ENCODE peak calls at places on chromosomes 11 and 22, in ten cellular contexts. One of them, this sample, is unnamed.

GRCh38 chr22:39012525-39013516 is 1.2 kb upstream of the APOBEC3C start:
- DNase-seq in cardiac muscle cell: peak
- DNase-seq in CD8-positive, alpha-beta T cell: no peak
- DNase-seq in kidney: no peak
- DNase-seq in fibroblast of the aortic adventitia: no peak
- DNase-seq in GM23338: no peak
- DNase-seq in NB4: no peak
- DNase-seq in A549: no peak
- DNase-seq in fibroblast of lung: no peak
- DNase-seq in BE2C: no peak
- DNase-seq in this sample: peak

GRCh38 chr11:45021692-45022130 is 71.0 kb upstream of the TP53I11 start:
- DNase-seq in fibroblast of the aortic adventitia: peak
- DNase-seq in kidney: peak
- DNase-seq in NB4: peak
- DNase-seq in A549: no peak
- DNase-seq in cardiac muscle cell: peak
- DNase-seq in GM23338: peak
- DNase-seq in fibroblast of lung: peak
- DNase-seq in CD8-positive, alpha-beta T cell: no peak
- DNase-seq in BE2C: peak
- DNase-seq in this sample: peak

GRCh38 chr22:43110927-43111623 is 525 bp downstream of the BIK start:
- DNase-seq in CD8-positive, alpha-beta T cell: peak
- DNase-seq in fibroblast of the aortic adventitia: no peak
- DNase-seq in BE2C: no peak
- DNase-seq in kidney: no peak
- DNase-seq in cardiac muscle cell: no peak
- DNase-seq in A549: no peak
- DNase-seq in fibroblast of lung: no peak
- DNase-seq in GM23338: peak
- DNase-seq in NB4: peak
- DNase-seq in this sample: no peak

GRCh38 chr22:35205956-35206355 is 51.3 kb upstream of the HMGXB4 start:
- DNase-seq in A549: no peak
- DNase-seq in GM23338: no peak
- DNase-seq in fibroblast of lung: peak
- DNase-seq in NB4: no peak
- DNase-seq in BE2C: no peak
- DNase-seq in fibroblast of the aortic adventitia: peak
- DNase-seq in CD8-positive, alpha-beta T cell: no peak
- DNase-seq in cardiac muscle cell: peak
- DNase-seq in kidney: no peak
- DNase-seq in this sample: peak

GRCh38 chr11:112751312-112751711 is 209.9 kb upstream of the NCAM1 start:
- DNase-seq in GM23338: no peak
- DNase-seq in fibroblast of lung: no peak
- DNase-seq in A549: no peak
- DNase-seq in cardiac muscle cell: no peak
- DNase-seq in kidney: no peak
- DNase-seq in BE2C: peak
- DNase-seq in fibroblast of the aortic adventitia: no peak
- DNase-seq in CD8-positive, alpha-beta T cell: no peak
- DNase-seq in NB4: no peak
- DNase-seq in this sample: no peak

GRCh38 chr22:43945632-43946390 is 9.4 kb upstream of the SAMM50 start:
- DNase-seq in GM23338: peak
- DNase-seq in cardiac muscle cell: peak
- DNase-seq in fibroblast of lung: peak
- DNase-seq in CD8-positive, alpha-beta T cell: peak
- DNase-seq in NB4: peak
- DNase-seq in A549: peak
- DNase-seq in BE2C: peak
- DNase-seq in fibroblast of the aortic adventitia: peak
- DNase-seq in kidney: no peak
- DNase-seq in this sample: peak

GRCh38 chr11:12529041-12529440 is 145.2 kb upstream of the TEAD1 start:
- DNase-seq in NB4: no peak
- DNase-seq in cardiac muscle cell: peak
- DNase-seq in kidney: no peak
- DNase-seq in CD8-positive, alpha-beta T cell: no peak
- DNase-seq in GM23338: no peak
- DNase-seq in fibroblast of the aortic adventitia: no peak
- DNase-seq in BE2C: no peak
- DNase-seq in fibroblast of lung: peak
- DNase-seq in A549: no peak
- DNase-seq in this sample: no peak

GRCh38 chr11:95913830-95914229 is 10.1 kb downstream of the MTMR2 start:
- DNase-seq in NB4: no peak
- DNase-seq in CD8-positive, alpha-beta T cell: no peak
- DNase-seq in cardiac muscle cell: no peak
- DNase-seq in BE2C: no peak
- DNase-seq in kidney: no peak
- DNase-seq in fibroblast of the aortic adventitia: no peak
- DNase-seq in A549: no peak
- DNase-seq in GM23338: no peak
- DNase-seq in fibroblast of lung: no peak
- DNase-seq in this sample: no peak

GRCh38 chr22:23225724-23226496 is 45.6 kb downstream of the BCR start:
- DNase-seq in kidney: peak
- DNase-seq in CD8-positive, alpha-beta T cell: peak
- DNase-seq in A549: peak
- DNase-seq in fibroblast of the aortic adventitia: peak
- DNase-seq in fibroblast of lung: peak
- DNase-seq in GM23338: no peak
- DNase-seq in cardiac muscle cell: peak
- DNase-seq in NB4: no peak
- DNase-seq in BE2C: no peak
- DNase-seq in this sample: peak

GRCh38 chr11:63939351-63939920 is 634 bp downstream of the NAA40 start:
- DNase-seq in CD8-positive, alpha-beta T cell: no peak
- DNase-seq in kidney: no peak
- DNase-seq in cardiac muscle cell: peak
- DNase-seq in fibroblast of the aortic adventitia: peak
- DNase-seq in A549: no peak
- DNase-seq in GM23338: peak
- DNase-seq in BE2C: no peak
- DNase-seq in NB4: no peak
- DNase-seq in fibroblast of lung: no peak
- DNase-seq in this sample: peak

GRCh38 chr22:30047364-30047738 is 32.9 kb upstream of the HORMAD2 start:
- DNase-seq in BE2C: no peak
- DNase-seq in CD8-positive, alpha-beta T cell: no peak
- DNase-seq in kidney: no peak
- DNase-seq in GM23338: peak
- DNase-seq in cardiac muscle cell: peak
- DNase-seq in fibroblast of the aortic adventitia: peak
- DNase-seq in A549: no peak
- DNase-seq in NB4: peak
- DNase-seq in fibroblast of lung: no peak
- DNase-seq in this sample: peak

GRCh38 chr11:122692444-122692843 is 36.9 kb downstream of the UBASH3B start:
- DNase-seq in fibroblast of the aortic adventitia: no peak
- DNase-seq in NB4: no peak
- DNase-seq in A549: no peak
- DNase-seq in GM23338: peak
- DNase-seq in CD8-positive, alpha-beta T cell: no peak
- DNase-seq in kidney: no peak
- DNase-seq in BE2C: no peak
- DNase-seq in fibroblast of lung: no peak
- DNase-seq in cardiac muscle cell: no peak
- DNase-seq in this sample: no peak

GRCh38 chr22:46159212-46159611 is 8.9 kb downstream of the PPARA start:
- DNase-seq in fibroblast of lung: no peak
- DNase-seq in BE2C: no peak
- DNase-seq in kidney: no peak
- DNase-seq in A549: no peak
- DNase-seq in fibroblast of the aortic adventitia: no peak
- DNase-seq in GM23338: no peak
- DNase-seq in cardiac muscle cell: no peak
- DNase-seq in NB4: no peak
- DNase-seq in CD8-positive, alpha-beta T cell: no peak
- DNase-seq in this sample: no peak

GRCh38 chr22:45262931-45263789 is 21.6 kb upstream of the UPK3A start:
- DNase-seq in fibroblast of lung: no peak
- DNase-seq in CD8-positive, alpha-beta T cell: no peak
- DNase-seq in cardiac muscle cell: no peak
- DNase-seq in kidney: peak
- DNase-seq in BE2C: peak
- DNase-seq in GM23338: no peak
- DNase-seq in fibroblast of the aortic adventitia: peak
- DNase-seq in A549: no peak
- DNase-seq in NB4: peak
- DNase-seq in this sample: no peak

DNA sequence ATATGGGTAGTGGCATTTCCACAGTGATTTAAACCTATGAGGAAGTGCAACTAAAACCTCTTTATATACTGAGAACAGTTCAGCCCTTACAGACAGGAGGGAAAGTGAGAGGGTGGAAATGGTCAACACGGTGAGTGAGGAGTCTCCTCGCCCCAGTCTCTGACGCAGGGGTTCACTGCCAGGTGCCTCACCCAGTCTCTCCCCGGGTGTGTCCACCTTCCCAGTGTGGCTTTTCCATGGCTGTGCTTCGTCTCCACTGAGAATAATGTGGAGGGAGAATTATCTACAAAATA is 116.6 kb upstream of the TOP3B start:
- DNase-seq in GM23338: no peak
- DNase-seq in cardiac muscle cell: no peak
- DNase-seq in fibroblast of the aortic adventitia: no peak
- DNase-seq in CD8-positive, alpha-beta T cell: no peak
- DNase-seq in NB4: no peak
- DNase-seq in BE2C: no peak
- DNase-seq in kidney: no peak
- DNase-seq in A549: no peak
- DNase-seq in fibroblast of lung: no peak
- DNase-seq in this sample: no peak
- H3K4me3 ChIP-seq in GM23338: no peak
- H3K4me3 ChIP-seq in cardiac muscle cell: no peak
- H3K4me3 ChIP-seq in fibroblast of the aortic adventitia: no peak
- H3K4me3 ChIP-seq in CD8-positive, alpha-beta T cell: no peak
- H3K4me3 ChIP-seq in NB4: no peak
- H3K4me3 ChIP-seq in BE2C: no peak
- H3K4me3 ChIP-seq in kidney: no peak
- H3K4me3 ChIP-seq in A549: no peak
- H3K4me3 ChIP-seq in fibroblast of lung: no peak
- H3K4me3 ChIP-seq in this sample: no peak

GRCh38 chr11:126115820-126116319 is 53.2 kb upstream of the CDON start:
- DNase-seq in CD8-positive, alpha-beta T cell: no peak
- DNase-seq in GM23338: peak
- DNase-seq in kidney: peak
- DNase-seq in NB4: no peak
- DNase-seq in cardiac muscle cell: peak
- DNase-seq in fibroblast of lung: peak
- DNase-seq in fibroblast of the aortic adventitia: peak
- DNase-seq in A549: peak
- DNase-seq in BE2C: peak
- DNase-seq in this sample: peak
- TF ChIP-seq CTCF in CD8-positive, alpha-beta T cell: no peak
- TF ChIP-seq CTCF in GM23338: peak
- TF ChIP-seq CTCF in kidney: peak
- TF ChIP-seq CTCF in NB4: no peak
- TF ChIP-seq CTCF in cardiac muscle cell: peak
- TF ChIP-seq CTCF in fibroblast of lung: no peak
- TF ChIP-seq CTCF in fibroblast of the aortic adventitia: peak
- TF ChIP-seq CTCF in A549: no peak
- TF ChIP-seq CTCF in BE2C: peak
- TF ChIP-seq CTCF in this sample: peak

DNA sequence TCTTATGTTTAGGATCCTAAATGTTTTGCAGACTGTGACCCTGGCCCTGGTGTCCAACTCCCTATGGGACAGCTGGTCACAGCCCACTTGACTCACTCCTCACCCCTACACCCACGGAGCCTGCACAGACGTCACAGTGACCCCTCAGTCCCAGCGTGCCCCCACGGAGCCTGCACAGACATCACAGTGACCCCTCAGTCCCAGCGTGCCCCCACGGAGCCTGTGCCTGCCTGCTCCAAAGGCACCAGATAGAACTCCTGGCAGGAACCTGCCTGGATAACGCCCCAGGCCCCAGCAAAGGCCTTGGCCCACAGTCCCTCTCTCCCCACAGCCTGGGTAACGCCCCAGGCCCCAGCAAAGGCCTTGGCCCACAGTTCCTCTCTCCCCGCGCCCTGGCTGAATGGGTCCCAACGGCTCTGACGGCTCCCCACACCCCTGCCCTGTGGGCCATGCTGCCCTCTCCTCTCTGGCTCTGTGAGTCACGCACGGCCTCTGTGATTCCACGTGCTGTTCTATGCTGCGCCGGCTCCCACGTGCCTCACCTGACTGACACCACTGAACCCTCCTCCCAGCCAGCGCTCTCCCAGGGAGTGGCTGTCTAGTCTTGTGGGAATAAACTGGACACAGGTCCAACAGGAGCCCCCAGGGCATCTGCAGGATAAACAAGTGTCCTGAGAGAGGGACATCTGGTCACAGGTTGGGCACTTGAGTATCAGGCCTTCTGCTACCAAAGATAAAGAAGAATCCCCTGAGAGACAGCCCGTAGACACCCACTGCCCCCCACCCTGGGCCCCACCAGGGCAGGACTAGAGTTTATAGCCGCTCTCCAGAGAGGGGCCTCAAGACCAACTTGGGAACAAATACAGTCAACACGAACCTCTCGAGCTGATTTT is 250.3 kb downstream of the BRD1 start:
- DNase-seq in fibroblast of lung: no peak
- DNase-seq in cardiac muscle cell: no peak
- DNase-seq in kidney: peak
- DNase-seq in GM23338: no peak
- DNase-seq in fibroblast of the aortic adventitia: no peak
- DNase-seq in NB4: no peak
- DNase-seq in CD8-positive, alpha-beta T cell: no peak
- DNase-seq in BE2C: no peak
- DNase-seq in A549: no peak
- DNase-seq in this sample: no peak
- H3K4me3 ChIP-seq in fibroblast of lung: no peak
- H3K4me3 ChIP-seq in cardiac muscle cell: no peak
- H3K4me3 ChIP-seq in kidney: no peak
- H3K4me3 ChIP-seq in GM23338: no peak
- H3K4me3 ChIP-seq in fibroblast of the aortic adventitia: no peak
- H3K4me3 ChIP-seq in NB4: no peak
- H3K4me3 ChIP-seq in CD8-positive, alpha-beta T cell: no peak
- H3K4me3 ChIP-seq in BE2C: no peak
- H3K4me3 ChIP-seq in A549: no peak
- H3K4me3 ChIP-seq in this sample: no peak

GRCh38 chr11:60482361-60482760 is 10.2 kb upstream of the MS4A12 start:
- DNase-seq in fibroblast of the aortic adventitia: no peak
- DNase-seq in fibroblast of lung: no peak
- DNase-seq in CD8-positive, alpha-beta T cell: no peak
- DNase-seq in NB4: peak
- DNase-seq in GM23338: no peak
- DNase-seq in cardiac muscle cell: no peak
- DNase-seq in A549: no peak
- DNase-seq in BE2C: no peak
- DNase-seq in kidney: no peak
- DNase-seq in this sample: no peak

DNA sequence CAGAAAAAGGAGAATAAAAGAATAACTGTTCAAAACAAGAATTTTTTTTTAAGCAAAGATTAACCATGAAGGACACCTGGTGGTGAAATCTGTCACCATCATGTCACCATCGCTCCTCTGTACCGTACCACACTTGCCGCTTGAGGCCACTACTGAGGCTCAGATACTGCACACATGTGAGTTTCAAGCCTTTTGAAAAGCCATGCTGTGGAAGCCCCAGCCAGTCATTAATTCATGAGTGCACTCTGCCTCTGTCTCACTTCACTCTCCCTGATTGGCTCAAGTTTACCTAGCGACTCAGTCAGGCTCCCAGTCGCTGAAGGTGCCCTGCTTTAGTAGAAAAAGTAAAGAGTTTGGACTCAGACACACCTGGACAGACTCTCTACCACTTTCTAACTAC is 6.6 kb upstream of the MS4A12 start:
- DNase-seq in NB4: peak
- DNase-seq in GM23338: peak
- DNase-seq in fibroblast of the aortic adventitia: no peak
- DNase-seq in kidney: no peak
- DNase-seq in fibroblast of lung: no peak
- DNase-seq in A549: peak
- DNase-seq in BE2C: no peak
- DNase-seq in CD8-positive, alpha-beta T cell: no peak
- DNase-seq in cardiac muscle cell: no peak
- DNase-seq in this sample: no peak
- TF ChIP-seq CTCF in NB4: peak
- TF ChIP-seq CTCF in GM23338: peak
- TF ChIP-seq CTCF in fibroblast of the aortic adventitia: no peak
- TF ChIP-seq CTCF in kidney: peak
- TF ChIP-seq CTCF in fibroblast of lung: no peak
- TF ChIP-seq CTCF in A549: peak
- TF ChIP-seq CTCF in BE2C: no peak
- TF ChIP-seq CTCF in CD8-positive, alpha-beta T cell: no peak
- TF ChIP-seq CTCF in cardiac muscle cell: no peak
- TF ChIP-seq CTCF in this sample: no peak

This sample was measured in fibroblast of pulmonary artery.